ENCODE peak calls at places on chromosomes 13 and 19, in eight cellular contexts. H is cardiac muscle cell; T is fibroblast of lung; I is effector memory CD4-positive, alpha-beta T cell; Z is right cardiac atrium; J is heart left ventricle; U is tibial artery; A is breast epithelium. K is an unnamed sample. For H3K4me1 and H3K27me3, the result is how much of the 10 kb centered on the place peaks cover.

GRCh38 chr13:45224181-45224580 is 23.3 kb upstream of the KCTD4 start:
- DNase-seq in H (no peak), T (peak), I (no peak), Z (no peak), J (no peak), U (no peak), A (no peak), K (no peak)

GRCh38 chr13:37959284-37959683 is 89.7 kb upstream of the TRPC4 start:
- DNase-seq in H (no peak), T (no peak), I (no peak), Z (no peak), J (no peak), U (no peak), A (no peak), K (no peak)

GRCh38 chr13:41019578-41020347 is 647 bp upstream of the ELF1 start:
- DNase-seq in H (no peak), T (no peak), I (no peak), Z (no peak), J (no peak), U (no peak), A (no peak), K (no peak)

GRCh38 chr19:42634409-42635232 is 39.9 kb upstream of the CEACAM8 start:
- DNase-seq in H (peak), T (peak), I (no peak), Z (no peak), J (no peak), U (no peak), A (no peak), K (no peak)

GRCh38 chr13:106145997-106146864 is 389.2 kb downstream of the EFNB2 start:
- DNase-seq in H (no peak), T (no peak), I (no peak), Z (no peak), J (no peak), U (no peak), A (no peak), K (no peak)

GRCh38 chr13:26019881-26020535 is 31.8 kb downstream of the SHISA2 start:
- DNase-seq in H (peak), T (peak), I (no peak), Z (no peak), J (no peak), U (no peak), A (no peak), K (no peak)

GRCh38 chr19:46617566-46618079 is 7.3 kb downstream of the PTGIR start:
- DNase-seq in H (no peak), T (no peak), I (no peak), Z (peak), J (peak), U (no peak), A (no peak), K (no peak)

GRCh38 chr19:38711726-38712153 is 32.5 kb downstream of the CAPN12 start:
- DNase-seq in H (peak), T (peak), I (no peak), Z (no peak), J (peak), U (no peak), A (peak), K (peak)

GRCh38 chr19:14782978-14783545 is 4.7 kb upstream of the ADGRE2 start:
- DNase-seq in H (no peak), T (no peak), I (no peak), Z (no peak), J (no peak), U (no peak), A (no peak), K (no peak)

GRCh38 chr19:38247734-38248268 is 8.4 kb downstream of the PPP1R14A start:
- DNase-seq in H (peak), T (peak), I (no peak), Z (no peak), J (no peak), U (no peak), A (no peak), K (no peak)

GRCh38 chr19:47228937-47229673 is 1.9 kb downstream of the BBC3 start:
- DNase-seq in H (no peak), T (peak), I (no peak), Z (no peak), J (no peak), U (peak), A (peak), K (no peak)

GRCh38 chr19:18919895-18920204 is 335 bp downstream of the DDX49 start:
- DNase-seq in H (no peak), T (peak), I (no peak), Z (no peak), J (no peak), U (no peak), A (no peak), K (no peak)

GRCh38 chr13:33918199-33918932 is 100.4 kb downstream of the RFC3 start:
- DNase-seq in H (peak), T (peak), I (no peak), Z (peak), J (no peak), U (no peak), A (no peak), K (no peak)

GRCh38 chr13:32976046-32976781 is 40.0 kb upstream of the KL start:
- DNase-seq in H (no peak), T (no peak), I (no peak), Z (no peak), J (no peak), U (no peak), A (no peak), K (no peak)

GRCh38 chr19:46732172-46732938 is 13.5 kb upstream of the FKRP start:
- DNase-seq in H (no peak), T (peak), I (no peak), Z (no peak), J (peak), U (no peak), A (no peak), K (no peak)

GRCh38 chr13:73983109-73983508 is 151.1 kb downstream of the KLF12 start:
- DNase-seq in H (peak), T (no peak), I (no peak), Z (peak), J (no peak), U (no peak), A (no peak), K (no peak)

GRCh38 chr13:94829801-94830200 is 117.5 kb upstream of the SOX21 start:
- DNase-seq in H (no peak), T (no peak), I (no peak), Z (no peak), J (no peak), U (no peak), A (no peak), K (no peak)

GRCh38 chr19:35159606-35160005 is 5.1 kb downstream of the FXYD5 start:
- DNase-seq in H (no peak), T (no peak), I (no peak), Z (no peak), J (no peak), U (no peak), A (no peak), K (no peak)
- H3K4me1 ChIP-seq in H (under half), T (under half), I (under half), Z (under half), J (under half), U (under half), A (under half), K (under half)

GRCh38 chr13:111060237-111060919 is 54.7 kb upstream of the ARHGEF7 start:
- DNase-seq in H (no peak), T (no peak), I (no peak), Z (no peak), J (no peak), U (no peak), A (no peak), K (no peak)

GRCh38 chr13:111058796-111059506 is 56.2 kb upstream of the ARHGEF7 start:
- DNase-seq in H (no peak), T (no peak), I (no peak), Z (no peak), J (no peak), U (no peak), A (no peak), K (no peak)

GRCh38 chr13:111064661-111065060 is 50.4 kb upstream of the ARHGEF7 start:
- DNase-seq in H (no peak), T (no peak), I (no peak), Z (no peak), J (no peak), U (no peak), A (no peak), K (no peak)

GRCh38 chr13:111061338-111062045 is 53.6 kb upstream of the ARHGEF7 start:
- DNase-seq in H (no peak), T (no peak), I (no peak), Z (no peak), J (no peak), U (no peak), A (no peak), K (no peak)

GRCh38 chr13:111062305-111062704 is 52.8 kb upstream of the ARHGEF7 start:
- DNase-seq in H (no peak), T (no peak), I (no peak), Z (no peak), J (no peak), U (no peak), A (no peak), K (no peak)
- H3K27me3 ChIP-seq in H (under half), T (under half), I (under half), Z (under half), J (under half), U (under half), A (under half), K (under half)

GRCh38 chr19:5949792-5950305 is 28.1 kb downstream of the RANBP3 start:
- DNase-seq in H (no peak), T (no peak), I (peak), Z (no peak), J (no peak), U (no peak), A (no peak), K (peak)
- H3K27ac ChIP-seq in H (no peak), T (no peak), I (peak), Z (peak), J (peak), U (no peak), A (no peak), K (no peak)

GRCh38 chr13:50599927-50600326 is 243.6 kb downstream of the DLEU7 start:
- DNase-seq in H (no peak), T (no peak), I (no peak), Z (no peak), J (no peak), U (no peak), A (no peak), K (no peak)

GRCh38 chr13:50599046-50599445 is 244.4 kb downstream of the DLEU7 start:
- DNase-seq in H (no peak), T (no peak), I (no peak), Z (no peak), J (no peak), U (no peak), A (no peak), K (no peak)

GRCh38 chr13:50596103-50596502 is 247.4 kb downstream of the DLEU7 start:
- DNase-seq in H (no peak), T (no peak), I (no peak), Z (no peak), J (no peak), U (no peak), A (no peak), K (no peak)

GRCh38 chr13:50596776-50597203 is 246.7 kb downstream of the DLEU7 start:
- DNase-seq in H (no peak), T (no peak), I (no peak), Z (no peak), J (no peak), U (no peak), A (no peak), K (no peak)

DNA sequence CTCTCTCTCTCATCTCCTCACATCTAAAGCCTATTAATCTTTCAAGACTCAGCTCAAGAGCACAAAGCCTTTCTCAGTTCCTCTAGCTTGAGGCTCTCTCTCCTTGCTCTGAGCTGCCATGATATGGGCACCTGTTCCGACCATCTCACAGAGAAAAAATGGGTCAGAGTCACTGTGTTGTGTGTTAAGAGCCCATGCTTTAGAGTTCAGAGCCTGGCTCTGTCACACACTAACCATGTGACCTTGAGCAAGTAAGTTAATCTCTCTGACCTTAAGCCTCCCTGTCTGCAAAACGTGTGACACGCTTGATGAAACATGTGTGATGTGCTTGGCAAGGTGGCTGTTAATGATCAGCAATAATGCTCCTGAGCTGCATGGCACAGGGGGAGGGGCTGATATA is 245.2 kb downstream of the DLEU7 start:
- DNase-seq in H (no peak), T (no peak), I (no peak), Z (no peak), J (no peak), U (no peak), A (no peak), K (no peak)
- H3K4me1 ChIP-seq in H (under half), T (under half), I (under half), Z (under half), J (under half), U (under half), A (under half), K (under half)

DNA sequence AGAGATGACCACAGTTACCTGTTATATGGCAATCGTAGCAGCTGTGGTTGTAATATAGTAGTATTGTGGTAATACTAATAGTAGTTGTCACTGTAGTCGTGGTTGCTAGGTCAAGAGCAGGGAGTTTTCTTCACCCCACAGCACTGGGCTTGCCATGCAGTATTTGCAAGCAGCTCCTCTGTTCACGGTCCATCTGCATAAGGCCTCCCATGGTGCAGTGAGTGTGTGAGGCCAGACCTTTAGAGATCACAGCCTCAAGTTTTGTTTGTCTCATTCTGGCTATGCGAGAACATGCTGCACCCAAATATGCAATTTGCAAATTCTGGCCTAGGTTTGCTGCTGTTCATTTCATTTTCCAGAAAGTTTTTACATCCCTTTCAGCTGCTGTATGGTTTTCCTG is 204.8 kb downstream of the TSHZ3 start:
- DNase-seq in H (no peak), T (no peak), I (no peak), Z (no peak), J (no peak), U (no peak), A (no peak), K (no peak)
- H3K27me3 ChIP-seq in H (under half), T (under half), I (under half), Z (under half), J (under half), U (under half), A (under half), K (under half)

GRCh38 chr19:48738557-48739399 is 1.6 kb downstream of the RASIP1 start:
- DNase-seq in H (peak), T (peak), I (peak), Z (peak), J (peak), U (peak), A (peak), K (peak)

GRCh38 chr19:48739400-48739825 is 997 bp downstream of the RASIP1 start:
- DNase-seq in H (no peak), T (no peak), I (no peak), Z (peak), J (peak), U (no peak), A (no peak), K (peak)

GRCh38 chr19:48741222-48741999 is 1.0 kb upstream of the RASIP1 start:
- DNase-seq in H (no peak), T (no peak), I (no peak), Z (peak), J (peak), U (no peak), A (no peak), K (no peak)

GRCh38 chr19:48739835-48740704 is at the start of gene RASIP1:
- DNase-seq in H (no peak), T (no peak), I (no peak), Z (peak), J (peak), U (no peak), A (no peak), K (peak)

GRCh38 chr19:48740705-48741030 is 258 bp upstream of the RASIP1 start:
- DNase-seq in H (no peak), T (no peak), I (no peak), Z (no peak), J (no peak), U (no peak), A (no peak), K (no peak)
- H3K27ac ChIP-seq in H (no peak), T (no peak), I (no peak), Z (peak), J (peak), U (no peak), A (peak), K (peak)